ENCODE peak calls at places on chromosome 10, in six cellular contexts. P is transverse colon; D is heart right ventricle; E is NB4; Z is epithelial cell of esophagus; B is CD8-positive, alpha-beta memory T cell. I is an unnamed sample.

GRCh38 chr10:89887830-89888229 is 186.4 kb downstream of the KIF20B start:
- DNase-seq in P (no peak), D (no peak), E (no peak), Z (no peak), B (no peak), I (no peak)

GRCh38 chr10:71314028-71314693 is 4.9 kb upstream of the SLC29A3 start:
- DNase-seq in P (peak), D (peak), E (peak), Z (peak), B (peak), I (no peak)

GRCh38 chr10:27022048-27022447 is 78.2 kb downstream of the ANKRD26 start:
- DNase-seq in P (no peak), D (no peak), E (no peak), Z (no peak), B (no peak), I (no peak)

GRCh38 chr10:128419466-128420019 is 293.3 kb upstream of the MKI67 start:
- DNase-seq in P (no peak), D (no peak), E (no peak), Z (no peak), B (no peak), I (no peak)

GRCh38 chr10:51000164-51000563 is 74.1 kb upstream of the PRKG1 start:
- DNase-seq in P (no peak), D (no peak), E (no peak), Z (peak), B (no peak), I (no peak)

GRCh38 chr10:125629758-125630376 is 53.1 kb downstream of the TEX36 start:
- DNase-seq in P (no peak), D (no peak), E (peak), Z (peak), B (no peak), I (peak)

GRCh38 chr10:120600871-120601644 is 144.0 kb downstream of the PLPP4 start:
- DNase-seq in P (no peak), D (no peak), E (peak), Z (peak), B (no peak), I (no peak)

GRCh38 chr10:103820101-103821062 is 35.0 kb downstream of the SH3PXD2A start:
- DNase-seq in P (peak), D (peak), E (no peak), Z (no peak), B (no peak), I (no peak)

GRCh38 chr10:128062837-128063563 is 63.2 kb downstream of the MKI67 start:
- DNase-seq in P (peak), D (peak), E (peak), Z (no peak), B (peak), I (no peak)

GRCh38 chr10:110163192-110163773 is 44.1 kb upstream of the MXI1 start:
- DNase-seq in P (no peak), D (no peak), E (no peak), Z (no peak), B (no peak), I (no peak)

GRCh38 chr10:76397957-76398665 is 966.7 kb downstream of the LRMDA start:
- DNase-seq in P (no peak), D (no peak), E (no peak), Z (no peak), B (no peak), I (no peak)

GRCh38 chr10:26432938-26433337 is 5.2 kb upstream of the APBB1IP start:
- DNase-seq in P (no peak), D (no peak), E (peak), Z (no peak), B (no peak), I (no peak)

GRCh38 chr10:12405342-12406320 is 56.3 kb downstream of the CAMK1D start:
- DNase-seq in P (no peak), D (no peak), E (no peak), Z (peak), B (no peak), I (no peak)

GRCh38 chr10:6918305-6918704 is 338.2 kb upstream of the PRKCQ start:
- DNase-seq in P (peak), D (peak), E (peak), Z (peak), B (peak), I (no peak)

GRCh38 chr10:25890995-25891394 is 43.0 kb upstream of the MYO3A start:
- DNase-seq in P (no peak), D (no peak), E (no peak), Z (no peak), B (no peak), I (no peak)

GRCh38 chr10:110434477-110435096 is 63.1 kb upstream of the DUSP5 start:
- DNase-seq in P (peak), D (no peak), E (peak), Z (no peak), B (no peak), I (no peak)

GRCh38 chr10:68330852-68331454 is 911 bp upstream of the HNRNPH3 start:
- DNase-seq in P (peak), D (peak), E (no peak), Z (peak), B (no peak), I (no peak)

GRCh38 chr10:33376976-33377657 is 42.6 kb upstream of the NRP1 start:
- DNase-seq in P (no peak), D (no peak), E (no peak), Z (peak), B (no peak), I (no peak)

GRCh38 chr10:23695825-23696420 is 257.0 kb downstream of the OTUD1 start:
- DNase-seq in P (no peak), D (no peak), E (no peak), Z (no peak), B (no peak), I (no peak)

GRCh38 chr10:6729071-6729773 is 149.1 kb upstream of the PRKCQ start:
- DNase-seq in P (no peak), D (no peak), E (no peak), Z (peak), B (no peak), I (peak)

GRCh38 chr10:28125701-28126100 is 126.8 kb upstream of the ODAD2 start:
- DNase-seq in P (no peak), D (no peak), E (no peak), Z (peak), B (no peak), I (no peak)

GRCh38 chr10:79102056-79102874 is 33.5 kb downstream of the ZMIZ1 start:
- DNase-seq in P (peak), D (peak), E (no peak), Z (peak), B (no peak), I (no peak)

GRCh38 chr10:5507649-5508131 is 8.3 kb upstream of the CALML5 start:
- DNase-seq in P (peak), D (no peak), E (no peak), Z (no peak), B (no peak), I (no peak)

GRCh38 chr10:697097-697875 is 7.8 kb upstream of the DIP2C start:
- DNase-seq in P (no peak), D (no peak), E (no peak), Z (no peak), B (no peak), I (no peak)

GRCh38 chr10:6027929-6028328 is 34.2 kb downstream of the IL2RA start:
- DNase-seq in P (no peak), D (peak), E (no peak), Z (no peak), B (no peak), I (no peak)

GRCh38 chr10:47340613-47341170 is 7.5 kb upstream of the RBP3 start:
- DNase-seq in P (peak), D (peak), E (peak), Z (peak), B (peak), I (peak)

GRCh38 chr10:52451817-52452216 is 137.7 kb downstream of the DKK1 start:
- DNase-seq in P (no peak), D (no peak), E (no peak), Z (peak), B (no peak), I (no peak)

GRCh38 chr10:100829933-100830727 is 82.6 kb upstream of the SLF2 start:
- DNase-seq in P (no peak), D (no peak), E (no peak), Z (no peak), B (no peak), I (no peak)

GRCh38 chr10:84201244-84201606 is 6.9 kb downstream of the CDHR1 start:
- DNase-seq in P (no peak), D (no peak), E (no peak), Z (no peak), B (no peak), I (no peak)

GRCh38 chr10:14240253-14241189 is 90.2 kb downstream of the FRMD4A start:
- DNase-seq in P (no peak), D (no peak), E (no peak), Z (no peak), B (no peak), I (no peak)

GRCh38 chr10:126904493-126904806 is 778 bp upstream of the DOCK1 start:
- DNase-seq in P (no peak), D (no peak), E (no peak), Z (no peak), B (no peak), I (no peak)
- H3K4me3 ChIP-seq in P (peak), D (peak), E (no peak), Z (peak), B (no peak), I (peak)

GRCh38 chr10:59878289-59878688 is 28.1 kb downstream of the CCDC6 start:
- DNase-seq in P (no peak), D (no peak), E (no peak), Z (no peak), B (no peak), I (no peak)

GRCh38 chr10:59878915-59879314 is 27.4 kb downstream of the CCDC6 start:
- DNase-seq in P (no peak), D (no peak), E (no peak), Z (no peak), B (no peak), I (no peak)

GRCh38 chr10:59877191-59877671 is 29.1 kb downstream of the CCDC6 start:
- DNase-seq in P (no peak), D (no peak), E (no peak), Z (peak), B (no peak), I (no peak)

GRCh38 chr10:59879363-59879935 is 26.9 kb downstream of the CCDC6 start:
- DNase-seq in P (no peak), D (no peak), E (peak), Z (no peak), B (no peak), I (no peak)

DNA sequence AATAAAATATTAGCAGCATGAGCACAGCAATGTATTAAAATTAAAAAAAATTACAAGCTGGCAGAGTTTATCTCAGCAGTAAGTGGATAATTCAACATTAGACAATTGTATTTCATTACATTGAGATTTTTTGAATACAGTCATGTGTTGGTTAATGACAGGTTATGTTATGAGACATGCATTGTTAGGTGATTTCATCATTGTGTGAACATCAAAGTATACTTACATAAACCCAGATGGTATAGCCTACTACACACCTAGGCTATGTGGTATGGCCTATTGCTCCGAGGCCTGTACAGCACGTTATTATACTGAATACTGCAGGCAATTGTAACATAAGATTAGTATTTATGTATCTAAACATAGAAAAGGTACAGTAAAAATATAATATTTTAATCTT is 29.7 kb downstream of the CCDC6 start:
- DNase-seq in P (no peak), D (no peak), E (no peak), Z (peak), B (no peak), I (no peak)
- H3K4me3 ChIP-seq in P (no peak), D (no peak), E (no peak), Z (no peak), B (no peak), I (no peak)

GRCh38 chr10:73591578-73591902 is 398 bp upstream of the USP54 start:
- DNase-seq in P (no peak), D (no peak), E (no peak), Z (no peak), B (no peak), I (no peak)
- H3K4me3 ChIP-seq in P (peak), D (no peak), E (no peak), Z (no peak), B (peak), I (peak)

GRCh38 chr10:43229208-43230061 is 37.4 kb downstream of the RASGEF1A start:
- DNase-seq in P (peak), D (no peak), E (no peak), Z (peak), B (peak), I (no peak)

GRCh38 chr10:43230909-43231522 is 35.8 kb downstream of the RASGEF1A start:
- DNase-seq in P (peak), D (no peak), E (no peak), Z (no peak), B (no peak), I (no peak)

GRCh38 chr10:43228783-43229207 is 38.1 kb downstream of the RASGEF1A start:
- DNase-seq in P (peak), D (no peak), E (no peak), Z (no peak), B (no peak), I (no peak)

GRCh38 chr10:43231523-43232078 is 35.3 kb downstream of the RASGEF1A start:
- DNase-seq in P (peak), D (no peak), E (no peak), Z (no peak), B (peak), I (no peak)

GRCh38 chr10:43230101-43230908 is 36.6 kb downstream of the RASGEF1A start:
- DNase-seq in P (peak), D (no peak), E (no peak), Z (no peak), B (no peak), I (no peak)
- H3K4me3 ChIP-seq in P (peak), D (no peak), E (no peak), Z (no peak), B (peak), I (no peak)

GRCh38 chr10:116024479-116024878 is 248.5 kb downstream of the GFRA1 start:
- DNase-seq in P (no peak), D (no peak), E (no peak), Z (no peak), B (no peak), I (no peak)

GRCh38 chr10:116026315-116026714 is 246.7 kb downstream of the GFRA1 start:
- DNase-seq in P (no peak), D (no peak), E (no peak), Z (no peak), B (no peak), I (no peak)

GRCh38 chr10:116027355-116027754 is 245.7 kb downstream of the GFRA1 start:
- DNase-seq in P (no peak), D (no peak), E (no peak), Z (no peak), B (no peak), I (no peak)

GRCh38 chr10:116030576-116030975 is 242.4 kb downstream of the GFRA1 start:
- DNase-seq in P (no peak), D (no peak), E (no peak), Z (no peak), B (no peak), I (no peak)

DNA sequence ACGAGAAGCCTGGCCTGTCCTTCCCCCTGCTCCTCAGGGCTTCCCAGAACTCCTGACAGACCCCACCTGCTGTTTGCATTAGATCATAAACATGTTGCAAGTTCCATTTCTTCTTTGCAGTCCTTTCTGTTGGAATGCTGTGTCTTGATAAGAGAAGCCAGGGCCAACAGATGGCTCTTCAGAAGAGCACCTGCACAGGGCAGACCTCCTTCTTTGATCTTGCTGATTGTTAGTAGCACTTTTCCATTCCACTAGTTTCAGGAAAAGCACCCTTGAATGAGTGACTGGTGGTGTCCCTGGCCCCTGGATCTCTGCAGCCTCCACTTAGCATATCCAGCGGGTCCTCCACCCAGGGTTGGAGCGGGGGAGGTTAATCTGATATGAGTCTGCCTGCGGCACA is 243.2 kb downstream of the GFRA1 start:
- DNase-seq in P (no peak), D (no peak), E (no peak), Z (no peak), B (no peak), I (no peak)
- H3K4me3 ChIP-seq in P (no peak), D (no peak), E (no peak), Z (no peak), B (no peak), I (no peak)

GRCh38 chr10:21172774-21173432 is 275.8 kb upstream of the NEBL start:
- DNase-seq in P (peak), D (no peak), E (no peak), Z (peak), B (no peak), I (no peak)
- H3K4me3 ChIP-seq in P (peak), D (peak), E (no peak), Z (peak), B (no peak), I (peak)

DNA sequence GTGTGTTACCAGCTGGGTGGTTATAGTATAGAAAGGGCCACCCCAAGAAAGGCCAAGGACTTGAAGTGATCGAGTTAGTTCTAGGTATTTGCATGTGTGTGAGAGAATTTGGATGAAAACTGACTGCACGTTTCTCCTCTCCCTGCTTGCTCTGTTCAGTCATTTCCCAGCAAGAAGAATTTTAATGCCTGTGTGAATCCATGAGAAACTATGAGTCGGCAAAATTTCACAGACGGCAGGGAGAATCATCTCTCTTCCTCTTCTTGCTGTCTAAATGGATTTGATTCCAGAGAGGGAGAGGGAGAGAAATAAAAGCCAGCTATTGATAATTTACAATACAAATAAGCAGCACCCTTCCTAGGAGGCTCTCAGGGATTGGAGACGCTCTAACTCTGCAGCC is 183.4 kb downstream of the TCF7L2 start:
- DNase-seq in P (no peak), D (no peak), E (peak), Z (peak), B (no peak), I (no peak)
- H3K4me3 ChIP-seq in P (no peak), D (no peak), E (no peak), Z (no peak), B (no peak), I (no peak)

GRCh38 chr10:93121311-93121710 is 47.6 kb downstream of the CYP26A1 start:
- DNase-seq in P (no peak), D (no peak), E (no peak), Z (no peak), B (no peak), I (no peak)
- H3K4me3 ChIP-seq in P (no peak), D (no peak), E (no peak), Z (no peak), B (no peak), I (no peak)

GRCh38 chr10:80410578-80411145 is 2.3 kb downstream of the PRXL2A start:
- DNase-seq in P (peak), D (no peak), E (no peak), Z (no peak), B (no peak), I (no peak)
- H3K4me3 ChIP-seq in P (no peak), D (no peak), E (no peak), Z (no peak), B (no peak), I (no peak)

GRCh38 chr10:45375101-45375500 is 1.1 kb downstream of the ALOX5 start:
- DNase-seq in P (no peak), D (no peak), E (no peak), Z (no peak), B (no peak), I (no peak)
- H3K4me3 ChIP-seq in P (peak), D (no peak), E (no peak), Z (no peak), B (no peak), I (peak)